ENCODE peak calls at places on chromosomes 7 and 10, in five cellular contexts. One of them, this sample, is unnamed.
A peak's percentile ranks its signal among the peaks of the same experiment; 100 is the strongest.

GRCh38 chr7:98836811-98837631 is 32.8 kb downstream of the TMEM130 start:
- DNase-seq in tibial artery: no peak
- DNase-seq in PC-9: no peak
- DNase-seq in thyroid gland: no peak
- DNase-seq in psoas muscle: no peak
- DNase-seq in this sample: no peak

GRCh38 chr7:13240349-13240748 is 552.9 kb downstream of the ARL4A start:
- DNase-seq in tibial artery: no peak
- DNase-seq in PC-9: peak; percentile 38
- DNase-seq in thyroid gland: no peak
- DNase-seq in psoas muscle: no peak
- DNase-seq in this sample: no peak

GRCh38 chr10:125451319-125451718 is 231.6 kb downstream of the TEX36 start:
- DNase-seq in tibial artery: no peak
- DNase-seq in PC-9: no peak
- DNase-seq in thyroid gland: peak; percentile 21
- DNase-seq in psoas muscle: no peak
- DNase-seq in this sample: no peak

GRCh38 chr10:90032519-90032918 is 331.1 kb downstream of the KIF20B start:
- DNase-seq in tibial artery: no peak
- DNase-seq in PC-9: peak; percentile 41
- DNase-seq in thyroid gland: no peak
- DNase-seq in psoas muscle: no peak
- DNase-seq in this sample: no peak

GRCh38 chr7:1696671-1697498 is 26.8 kb downstream of the ELFN1 start:
- DNase-seq in tibial artery: peak; percentile 58
- DNase-seq in PC-9: no peak
- DNase-seq in thyroid gland: no peak
- DNase-seq in psoas muscle: no peak
- DNase-seq in this sample: no peak

GRCh38 chr7:116327751-116328150 is 117.4 kb downstream of the TES start:
- DNase-seq in tibial artery: no peak
- DNase-seq in PC-9: no peak
- DNase-seq in thyroid gland: no peak
- DNase-seq in psoas muscle: no peak
- DNase-seq in this sample: no peak

GRCh38 chr7:102966450-102966849 is 53.6 kb downstream of the LRRC17 start:
- DNase-seq in tibial artery: no peak
- DNase-seq in PC-9: no peak
- DNase-seq in thyroid gland: no peak
- DNase-seq in psoas muscle: no peak
- DNase-seq in this sample: no peak

GRCh38 chr7:28732037-28732869 is 225.9 kb downstream of the TRIL start:
- DNase-seq in tibial artery: no peak
- DNase-seq in PC-9: no peak
- DNase-seq in thyroid gland: no peak
- DNase-seq in psoas muscle: no peak
- DNase-seq in this sample: no peak

GRCh38 chr10:88491314-88491713 is 91.8 kb downstream of the RNLS start:
- DNase-seq in tibial artery: no peak
- DNase-seq in PC-9: no peak
- DNase-seq in thyroid gland: no peak
- DNase-seq in psoas muscle: no peak
- DNase-seq in this sample: no peak

GRCh38 chr7:8785081-8785480 is 351.7 kb downstream of the NXPH1 start:
- DNase-seq in tibial artery: no peak
- DNase-seq in PC-9: no peak
- DNase-seq in thyroid gland: no peak
- DNase-seq in psoas muscle: no peak
- DNase-seq in this sample: no peak

GRCh38 chr7:156497776-156498509 is 142.6 kb upstream of the RNF32 start:
- DNase-seq in tibial artery: no peak
- DNase-seq in PC-9: no peak
- DNase-seq in thyroid gland: no peak
- DNase-seq in psoas muscle: no peak
- DNase-seq in this sample: no peak

GRCh38 chr7:50779427-50779826 is 3.3 kb downstream of the GRB10 start:
- DNase-seq in tibial artery: no peak
- DNase-seq in PC-9: no peak
- DNase-seq in thyroid gland: no peak
- DNase-seq in psoas muscle: no peak
- DNase-seq in this sample: no peak

GRCh38 chr10:30818854-30819253 is 189.3 kb upstream of the LYZL2 start:
- DNase-seq in tibial artery: peak; percentile 83
- DNase-seq in PC-9: no peak
- DNase-seq in thyroid gland: peak; percentile 97
- DNase-seq in psoas muscle: peak; percentile 55
- DNase-seq in this sample: peak; percentile 49

GRCh38 chr7:121882731-121883130 is 9.8 kb downstream of the PTPRZ1 start:
- DNase-seq in tibial artery: no peak
- DNase-seq in PC-9: no peak
- DNase-seq in thyroid gland: no peak
- DNase-seq in psoas muscle: no peak
- DNase-seq in this sample: no peak

GRCh38 chr7:56474271-56474670 is 358.1 kb upstream of the NUPR2 start:
- DNase-seq in tibial artery: no peak
- DNase-seq in PC-9: no peak
- DNase-seq in thyroid gland: no peak
- DNase-seq in psoas muscle: no peak
- DNase-seq in this sample: no peak

GRCh38 chr7:18408461-18408860 is 87.1 kb upstream of the HDAC9 start:
- DNase-seq in tibial artery: no peak
- DNase-seq in PC-9: peak; percentile 67
- DNase-seq in thyroid gland: no peak
- DNase-seq in psoas muscle: no peak
- DNase-seq in this sample: no peak

GRCh38 chr7:55473935-55474334 is 98.4 kb downstream of the VOPP1 start:
- DNase-seq in tibial artery: no peak
- DNase-seq in PC-9: no peak
- DNase-seq in thyroid gland: no peak
- DNase-seq in psoas muscle: no peak
- DNase-seq in this sample: peak; percentile 72

GRCh38 chr10:110983466-110983865 is 64.1 kb downstream of the SHOC2 start:
- DNase-seq in tibial artery: no peak
- DNase-seq in PC-9: no peak
- DNase-seq in thyroid gland: no peak
- DNase-seq in psoas muscle: no peak
- DNase-seq in this sample: no peak

GRCh38 chr10:47025540-47026300 is 114.5 kb downstream of the PTPN20 start:
- DNase-seq in tibial artery: peak; percentile 72
- DNase-seq in PC-9: no peak
- DNase-seq in thyroid gland: no peak
- DNase-seq in psoas muscle: peak; percentile 63
- DNase-seq in this sample: peak; percentile 34

GRCh38 chr10:93180402-93181040 is 106.8 kb downstream of the CYP26A1 start:
- DNase-seq in tibial artery: peak; percentile 77
- DNase-seq in PC-9: no peak
- DNase-seq in thyroid gland: no peak
- DNase-seq in psoas muscle: peak; percentile 66
- DNase-seq in this sample: peak; percentile 31

GRCh38 chr7:158903897-158904541 is 47.7 kb downstream of the DYNC2I1 start:
- DNase-seq in tibial artery: no peak
- DNase-seq in PC-9: no peak
- DNase-seq in thyroid gland: no peak
- DNase-seq in psoas muscle: no peak
- DNase-seq in this sample: no peak

GRCh38 chr7:38316733-38317360 is 43.4 kb upstream of the TARP start:
- DNase-seq in tibial artery: no peak
- DNase-seq in PC-9: no peak
- DNase-seq in thyroid gland: no peak
- DNase-seq in psoas muscle: no peak
- DNase-seq in this sample: no peak

GRCh38 chr7:36286241-36286640 is 103.4 kb upstream of the ANLN start:
- DNase-seq in tibial artery: no peak
- DNase-seq in PC-9: no peak
- DNase-seq in thyroid gland: no peak
- DNase-seq in psoas muscle: no peak
- DNase-seq in this sample: no peak

GRCh38 chr10:126216221-126216701 is 172.0 kb downstream of the ADAM12 start:
- DNase-seq in tibial artery: no peak
- DNase-seq in PC-9: no peak
- DNase-seq in thyroid gland: no peak
- DNase-seq in psoas muscle: no peak
- DNase-seq in this sample: no peak

GRCh38 chr7:112938895-112939588 is 147.6 kb downstream of the GPR85 start:
- DNase-seq in tibial artery: peak; percentile 67
- DNase-seq in PC-9: no peak
- DNase-seq in thyroid gland: peak; percentile 61
- DNase-seq in psoas muscle: peak; percentile 21
- DNase-seq in this sample: peak; percentile 19

GRCh38 chr7:150567168-150567567 is at the start of gene GIMAP4:
- DNase-seq in tibial artery: no peak
- DNase-seq in PC-9: no peak
- DNase-seq in thyroid gland: no peak
- DNase-seq in psoas muscle: no peak
- DNase-seq in this sample: no peak

GRCh38 chr7:41821521-41822213 is 118.8 kb upstream of the INHBA start:
- DNase-seq in tibial artery: no peak
- DNase-seq in PC-9: no peak
- DNase-seq in thyroid gland: no peak
- DNase-seq in psoas muscle: no peak
- DNase-seq in this sample: no peak

GRCh38 chr10:29105516-29106215 is 183.2 kb upstream of the LYZL1 start:
- DNase-seq in tibial artery: no peak
- DNase-seq in PC-9: peak; percentile 81
- DNase-seq in thyroid gland: no peak
- DNase-seq in psoas muscle: no peak
- DNase-seq in this sample: no peak

GRCh38 chr7:80133361-80134104 is 1.1 kb upstream of the GNAI1 start:
- DNase-seq in tibial artery: no peak
- DNase-seq in PC-9: no peak
- DNase-seq in thyroid gland: no peak
- DNase-seq in psoas muscle: no peak
- DNase-seq in this sample: no peak

GRCh38 chr7:5422324-5423271 is 1.0 kb downstream of the TNRC18 start:
- DNase-seq in tibial artery: no peak
- DNase-seq in PC-9: no peak
- DNase-seq in thyroid gland: no peak
- DNase-seq in psoas muscle: no peak
- DNase-seq in this sample: no peak

GRCh38 chr10:102542800-102543418 is 39.1 kb downstream of the SUFU start:
- DNase-seq in tibial artery: peak; percentile 6
- DNase-seq in PC-9: no peak
- DNase-seq in thyroid gland: no peak
- DNase-seq in psoas muscle: no peak
- DNase-seq in this sample: no peak

GRCh38 chr10:6314620-6315205 is 112.0 kb downstream of the PFKFB3 start:
- DNase-seq in tibial artery: no peak
- DNase-seq in PC-9: peak; percentile 70
- DNase-seq in thyroid gland: peak; percentile 16
- DNase-seq in psoas muscle: no peak
- DNase-seq in this sample: no peak

GRCh38 chr7:1861799-1862458 is 191.9 kb downstream of the ELFN1 start:
- DNase-seq in tibial artery: no peak
- DNase-seq in PC-9: no peak
- DNase-seq in thyroid gland: no peak
- DNase-seq in psoas muscle: no peak
- DNase-seq in this sample: no peak

GRCh38 chr10:48254745-48255144 is 19.8 kb downstream of the FRMPD2 start:
- DNase-seq in tibial artery: no peak
- DNase-seq in PC-9: no peak
- DNase-seq in thyroid gland: no peak
- DNase-seq in psoas muscle: no peak
- DNase-seq in this sample: no peak

GRCh38 chr10:96665306-96665705 is 55.0 kb downstream of the PIK3AP1 start:
- DNase-seq in tibial artery: no peak
- DNase-seq in PC-9: no peak
- DNase-seq in thyroid gland: no peak
- DNase-seq in psoas muscle: no peak
- DNase-seq in this sample: no peak

GRCh38 chr7:76428149-76428823 is 3.5 kb downstream of the ZP3 start:
- DNase-seq in tibial artery: no peak
- DNase-seq in PC-9: no peak
- DNase-seq in thyroid gland: no peak
- DNase-seq in psoas muscle: no peak
- DNase-seq in this sample: no peak
- TF ChIP-seq CTCF in tibial artery: no peak
- TF ChIP-seq CTCF in PC-9: no peak
- TF ChIP-seq CTCF in thyroid gland: no peak
- TF ChIP-seq CTCF in psoas muscle: no peak
- TF ChIP-seq CTCF in this sample: no peak

GRCh38 chr10:99328579-99329237 is 448 bp upstream of the CNNM1 start:
- DNase-seq in tibial artery: no peak
- DNase-seq in PC-9: no peak
- DNase-seq in thyroid gland: no peak
- DNase-seq in psoas muscle: no peak
- DNase-seq in this sample: no peak
- H3K4me3 ChIP-seq in tibial artery: peak overlapping the region; percentile 66
- H3K4me3 ChIP-seq in PC-9: no peak overlapping the region
- H3K4me3 ChIP-seq in thyroid gland: peak overlapping the region; percentile 28
- H3K4me3 ChIP-seq in psoas muscle: peak overlapping the region; percentile 64
- H3K4me3 ChIP-seq in this sample: no peak overlapping the region

GRCh38 chr10:116825901-116826300 is 23.4 kb upstream of the ENO4 start:
- DNase-seq in tibial artery: no peak
- DNase-seq in PC-9: no peak
- DNase-seq in thyroid gland: no peak
- DNase-seq in psoas muscle: no peak
- DNase-seq in this sample: no peak

GRCh38 chr10:116829711-116830110 is 19.6 kb upstream of the ENO4 start:
- DNase-seq in tibial artery: no peak
- DNase-seq in PC-9: no peak
- DNase-seq in thyroid gland: no peak
- DNase-seq in psoas muscle: no peak
- DNase-seq in this sample: peak; percentile 64

GRCh38 chr10:116826803-116827202 is 22.5 kb upstream of the ENO4 start:
- DNase-seq in tibial artery: no peak
- DNase-seq in PC-9: no peak
- DNase-seq in thyroid gland: no peak
- DNase-seq in psoas muscle: no peak
- DNase-seq in this sample: no peak

GRCh38 chr10:116828121-116828520 is 21.2 kb upstream of the ENO4 start:
- DNase-seq in tibial artery: no peak
- DNase-seq in PC-9: no peak
- DNase-seq in thyroid gland: no peak
- DNase-seq in psoas muscle: no peak
- DNase-seq in this sample: peak; percentile 32

DNA sequence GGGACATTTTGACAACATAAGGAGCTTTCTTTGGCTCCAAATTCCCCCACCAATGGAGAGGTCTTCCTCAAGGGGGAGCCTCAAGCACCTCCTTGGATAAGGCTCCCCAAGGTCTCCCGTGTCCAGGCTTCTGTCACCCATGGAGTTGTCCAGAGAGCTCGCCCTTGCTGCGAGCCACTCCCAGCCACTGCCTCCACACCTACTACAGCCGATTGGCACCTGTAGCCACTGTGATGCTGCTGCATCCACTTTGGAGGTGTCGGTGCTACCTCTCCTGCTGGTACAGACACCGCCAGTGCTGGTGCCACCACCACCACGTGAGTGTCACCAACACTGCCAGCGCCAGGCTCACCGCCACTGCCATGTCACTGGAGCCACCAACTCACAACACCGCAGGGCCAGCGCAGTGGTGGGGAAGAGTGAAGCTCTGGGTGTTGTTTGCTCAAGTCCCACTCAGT is 22.1 kb upstream of the ENO4 start:
- DNase-seq in tibial artery: no peak
- DNase-seq in PC-9: no peak
- DNase-seq in thyroid gland: no peak
- DNase-seq in psoas muscle: no peak
- DNase-seq in this sample: no peak
- TF ChIP-seq CTCF in tibial artery: no peak
- TF ChIP-seq CTCF in PC-9: no peak
- TF ChIP-seq CTCF in thyroid gland: no peak
- TF ChIP-seq CTCF in psoas muscle: no peak
- TF ChIP-seq CTCF in this sample: no peak

GRCh38 chr7:155466142-155466813 is 8.3 kb downstream of the EN2 start:
- DNase-seq in tibial artery: no peak
- DNase-seq in PC-9: no peak
- DNase-seq in thyroid gland: no peak
- DNase-seq in psoas muscle: no peak
- DNase-seq in this sample: no peak
- H3K4me3 ChIP-seq in tibial artery: no peak overlapping the region
- H3K4me3 ChIP-seq in PC-9: no peak overlapping the region
- H3K4me3 ChIP-seq in thyroid gland: no peak overlapping the region
- H3K4me3 ChIP-seq in psoas muscle: peak overlapping the region; percentile 22
- H3K4me3 ChIP-seq in this sample: no peak overlapping the region

This sample was measured in lower leg skin.